ENCODE peak calls at places on chromosome 19, in six cellular contexts. X, N, D, U, H and L are unnamed samples.
A peak's percentile ranks its signal among the peaks of the same experiment; 100 is the strongest.

GRCh38 chr19:6070179-6071102 is 39.9 kb downstream of the RFX2 start:
- DNase-seq in X (no peak), N (no peak), D (no peak), U (no peak), H (peak; percentile 44), L (peak; percentile 37)

GRCh38 chr19:979318-979741 is 4.8 kb upstream of the WDR18 start:
- DNase-seq in X (no peak), N (no peak), D (no peak), U (no peak), H (no peak), L (no peak)

GRCh38 chr19:5850743-5851293 is 431 bp downstream of the FUT3 start:
- DNase-seq in X (peak; percentile 51), N (no peak), D (no peak), U (no peak), H (no peak), L (no peak)

GRCh38 chr19:39946532-39946931 is 12.1 kb upstream of the FCGBP start:
- DNase-seq in X (peak; percentile 75), N (no peak), D (no peak), U (no peak), H (no peak), L (no peak)

GRCh38 chr19:37946132-37946531 is 39.1 kb downstream of the SIPA1L3 start:
- DNase-seq in X (no peak), N (no peak), D (no peak), U (no peak), H (no peak), L (no peak)

GRCh38 chr19:15775249-15775648 is 12.2 kb upstream of the OR10H5 start:
- DNase-seq in X (no peak), N (no peak), D (no peak), U (no peak), H (no peak), L (no peak)

GRCh38 chr19:19372656-19373416 is 32.6 kb upstream of the GATAD2A start:
- DNase-seq in X (no peak), N (no peak), D (peak; percentile 64), U (no peak), H (peak; percentile 73), L (peak; percentile 66)

GRCh38 chr19:56377105-56377924 is 16.0 kb downstream of the ZNF582 start:
- DNase-seq in X (no peak), N (no peak), D (no peak), U (no peak), H (no peak), L (no peak)

GRCh38 chr19:38360351-38360750 is 14.0 kb upstream of the PSMD8 start:
- DNase-seq in X (no peak), N (no peak), D (no peak), U (no peak), H (no peak), L (no peak)

GRCh38 chr19:18853755-18854427 is 22.1 kb downstream of the UPF1 start:
- DNase-seq in X (no peak), N (no peak), D (no peak), U (no peak), H (no peak), L (no peak)

GRCh38 chr19:3803114-3803888 is 17.1 kb upstream of the MATK start:
- DNase-seq in X (no peak), N (no peak), D (no peak), U (no peak), H (no peak), L (no peak)

GRCh38 chr19:2179095-2179494 is 15.4 kb downstream of the DOT1L start:
- DNase-seq in X (no peak), N (no peak), D (no peak), U (no peak), H (no peak), L (no peak)

GRCh38 chr19:41263042-41263849 is 926 bp upstream of the HNRNPUL1 start:
- DNase-seq in X (peak; percentile 69), N (peak; percentile 68), D (peak; percentile 63), U (peak; percentile 42), H (peak; percentile 83), L (peak; percentile 73)

GRCh38 chr19:16561382-16561781 is 10.8 kb downstream of the SLC35E1 start:
- DNase-seq in X (no peak), N (no peak), D (no peak), U (no peak), H (no peak), L (no peak)

GRCh38 chr19:40512473-40513344 is 45.9 kb downstream of the SPTBN4 start:
- DNase-seq in X (peak; percentile 52), N (no peak), D (no peak), U (no peak), H (no peak), L (no peak)

GRCh38 chr19:12331211-12331941 is 2.1 kb downstream of the ZNF563 start:
- DNase-seq in X (no peak), N (no peak), D (no peak), U (no peak), H (no peak), L (peak; percentile 90)

GRCh38 chr19:32287811-32288227 is 57.6 kb upstream of the ZNF507 start:
- DNase-seq in X (peak; percentile 29), N (peak; percentile 43), D (peak; percentile 74), U (peak; percentile 11), H (peak; percentile 73), L (peak; percentile 31)

GRCh38 chr19:6273701-6274601 is 5.8 kb downstream of the MLLT1 start:
- DNase-seq in X (peak; percentile 83), N (peak; percentile 92), D (peak; percentile 80), U (peak; percentile 90), H (peak; percentile 97), L (peak; percentile 93)

GRCh38 chr19:32879741-32880140 is 10.2 kb upstream of the SLC7A9 start:
- DNase-seq in X (no peak), N (no peak), D (no peak), U (no peak), H (no peak), L (no peak)

GRCh38 chr19:39737929-39738328 is at the start of gene CLC:
- DNase-seq in X (no peak), N (no peak), D (no peak), U (no peak), H (no peak), L (no peak)

GRCh38 chr19:49691243-49692101 is 556 bp downstream of the CPT1C start:
- DNase-seq in X (no peak), N (no peak), D (peak; percentile 64), U (no peak), H (no peak), L (no peak)

GRCh38 chr19:28862238-28862637 is 350.7 kb downstream of the UQCRFS1 start:
- DNase-seq in X (no peak), N (no peak), D (no peak), U (no peak), H (no peak), L (no peak)

GRCh38 chr19:5978606-5979552 is 939 bp upstream of the RANBP3 start:
- DNase-seq in X (no peak), N (no peak), D (no peak), U (no peak), H (no peak), L (no peak)

GRCh38 chr19:45450042-45450380 is 17.8 kb upstream of the FOSB start:
- DNase-seq in X (no peak), N (no peak), D (no peak), U (no peak), H (no peak), L (no peak)

GRCh38 chr19:44532819-44533218 is 3.3 kb upstream of the CEACAM20 start:
- DNase-seq in X (no peak), N (no peak), D (no peak), U (no peak), H (no peak), L (no peak)

GRCh38 chr19:32877323-32877912 is 7.9 kb upstream of the SLC7A9 start:
- DNase-seq in X (no peak), N (no peak), D (no peak), U (no peak), H (no peak), L (no peak)

DNA sequence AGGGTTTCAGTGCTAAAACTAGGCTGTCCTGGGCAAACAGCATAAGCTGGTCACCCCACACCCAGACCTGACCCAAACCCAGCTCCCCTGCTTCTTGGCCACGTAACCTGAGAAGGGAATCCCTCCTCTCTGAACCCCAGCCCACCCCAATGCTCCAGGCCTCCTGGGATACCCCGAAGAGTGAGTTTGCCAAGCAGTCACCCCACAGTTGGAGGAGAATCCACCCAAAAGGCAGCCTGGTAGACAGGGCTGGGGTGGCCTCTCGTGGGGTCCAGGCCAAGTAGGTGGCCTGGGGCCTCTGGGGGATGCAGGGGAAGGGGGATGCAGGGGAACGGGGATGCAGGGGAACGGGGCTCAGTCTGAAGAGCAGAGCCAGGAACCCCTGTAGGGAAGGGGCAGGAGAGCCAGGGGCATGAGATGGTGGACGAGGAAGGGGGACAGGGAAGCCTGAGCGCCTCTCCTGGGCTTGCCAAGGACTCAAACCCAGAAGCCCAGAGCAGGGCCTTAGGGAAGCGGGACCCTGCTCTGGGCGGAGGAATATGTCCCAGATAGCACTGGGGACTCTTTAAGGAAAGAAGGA is 2.8 kb downstream of the PPP1R12C start:
- DNase-seq in X (no peak), N (no peak), D (no peak), U (no peak), H (no peak), L (no peak)
- H3K4me3 ChIP-seq in X (no peak overlapping the region), N (no peak overlapping the region), D (no peak overlapping the region), U (peak overlapping the region; percentile 75), H (no peak overlapping the region), L (no peak overlapping the region)

GRCh38 chr19:53871448-53871847 is 3.8 kb downstream of the MYADM start:
- DNase-seq in X (no peak), N (no peak), D (no peak), U (no peak), H (no peak), L (no peak)
- TF ChIP-seq CTCF in X (no peak), N (no peak), D (no peak), U (no peak), H (no peak), L (no peak)

GRCh38 chr19:7598180-7598579 is 2.5 kb downstream of the CAMSAP3 start:
- DNase-seq in X (no peak), N (no peak), D (no peak), U (no peak), H (no peak), L (no peak)
- H3K27me3 ChIP-seq in X (no peaks in the 10 kb centered on the region), N (no peaks in the 10 kb centered on the region), D (peaks cover 66% of the 10 kb centered on the region), U (peaks cover 6% of the 10 kb centered on the region), H (no peaks in the 10 kb centered on the region), L (no peaks in the 10 kb centered on the region)

GRCh38 chr19:29878973-29879654 is 62.9 kb upstream of the URI1 start:
- DNase-seq in X (peak; percentile 32), N (no peak), D (no peak), U (no peak), H (no peak), L (no peak)
- H3K4me3 ChIP-seq in X (no peak overlapping the region), N (no peak overlapping the region), D (no peak overlapping the region), U (no peak overlapping the region), H (no peak overlapping the region), L (no peak overlapping the region)

GRCh38 chr19:30664358-30665058 is 292.3 kb downstream of the ZNF536 start:
- DNase-seq in X (peak; percentile 30), N (peak; percentile 33), D (peak; percentile 63), U (no peak), H (no peak), L (peak; percentile 88)
- TF ChIP-seq CTCF in X (no peak), N (no peak), D (no peak), U (no peak), H (peak; percentile 55), L (peak; percentile 43)

GRCh38 chr19:17847538-17848366 is at the start of gene JAK3:
- DNase-seq in X (no peak), N (no peak), D (peak; percentile 79), U (no peak), H (no peak), L (peak; percentile 80)
- H3K27me3 ChIP-seq in X (no peaks in the 10 kb centered on the region), N (no peaks in the 10 kb centered on the region), D (peaks cover 4% of the 10 kb centered on the region), U (no peaks in the 10 kb centered on the region), H (no peaks in the 10 kb centered on the region), L (no peaks in the 10 kb centered on the region)